ENCODE peak calls at places on chromosomes 4 and X, in ten cellular contexts. One of them, this sample, is unnamed.

GRCh38 chrX:13652256-13653021 is 502 bp upstream of the TCEANC start:
- DNase-seq in HepG2: no peak
- DNase-seq in stomach: no peak
- DNase-seq in lower leg skin: no peak
- DNase-seq in body of pancreas: no peak
- DNase-seq in adrenal gland: no peak
- DNase-seq in IMR-90: peak
- DNase-seq in heart left ventricle: no peak
- DNase-seq in endothelial cell of umbilical vein: peak
- DNase-seq in HCT116: peak
- DNase-seq in this sample: no peak

GRCh38 chrX:34058005-34058404 is 74.1 kb downstream of the FAM47A start:
- DNase-seq in HepG2: no peak
- DNase-seq in stomach: no peak
- DNase-seq in lower leg skin: no peak
- DNase-seq in body of pancreas: no peak
- DNase-seq in adrenal gland: no peak
- DNase-seq in IMR-90: no peak
- DNase-seq in heart left ventricle: no peak
- DNase-seq in endothelial cell of umbilical vein: no peak
- DNase-seq in HCT116: no peak
- DNase-seq in this sample: no peak

GRCh38 chrX:103629295-103630170 is 758 bp downstream of the TCEAL1 start:
- DNase-seq in HepG2: peak
- DNase-seq in stomach: peak
- DNase-seq in lower leg skin: peak
- DNase-seq in body of pancreas: peak
- DNase-seq in adrenal gland: peak
- DNase-seq in IMR-90: peak
- DNase-seq in heart left ventricle: peak
- DNase-seq in endothelial cell of umbilical vein: peak
- DNase-seq in HCT116: no peak
- DNase-seq in this sample: peak

GRCh38 chrX:12722314-12722713 is 68.9 kb upstream of the PRPS2 start:
- DNase-seq in HepG2: no peak
- DNase-seq in stomach: no peak
- DNase-seq in lower leg skin: no peak
- DNase-seq in body of pancreas: no peak
- DNase-seq in adrenal gland: no peak
- DNase-seq in IMR-90: no peak
- DNase-seq in heart left ventricle: no peak
- DNase-seq in endothelial cell of umbilical vein: no peak
- DNase-seq in HCT116: no peak
- DNase-seq in this sample: no peak

GRCh38 chrX:94256396-94256795 is 582.4 kb downstream of the FAM133A start:
- DNase-seq in HepG2: no peak
- DNase-seq in stomach: peak
- DNase-seq in lower leg skin: no peak
- DNase-seq in body of pancreas: peak
- DNase-seq in adrenal gland: no peak
- DNase-seq in IMR-90: no peak
- DNase-seq in heart left ventricle: no peak
- DNase-seq in endothelial cell of umbilical vein: no peak
- DNase-seq in HCT116: no peak
- DNase-seq in this sample: no peak

GRCh38 chrX:14228611-14229010 is 198.9 kb upstream of the GEMIN8 start:
- DNase-seq in HepG2: no peak
- DNase-seq in stomach: no peak
- DNase-seq in lower leg skin: no peak
- DNase-seq in body of pancreas: no peak
- DNase-seq in adrenal gland: no peak
- DNase-seq in IMR-90: no peak
- DNase-seq in heart left ventricle: no peak
- DNase-seq in endothelial cell of umbilical vein: no peak
- DNase-seq in HCT116: no peak
- DNase-seq in this sample: no peak

GRCh38 chr4:159344877-159345276 is 242.0 kb downstream of the RAPGEF2 start:
- DNase-seq in HepG2: no peak
- DNase-seq in stomach: no peak
- DNase-seq in lower leg skin: no peak
- DNase-seq in body of pancreas: no peak
- DNase-seq in adrenal gland: no peak
- DNase-seq in IMR-90: no peak
- DNase-seq in heart left ventricle: no peak
- DNase-seq in endothelial cell of umbilical vein: no peak
- DNase-seq in HCT116: no peak
- DNase-seq in this sample: no peak

GRCh38 chr4:109298279-109299010 is 4.0 kb downstream of the COL25A1 start:
- DNase-seq in HepG2: no peak
- DNase-seq in stomach: no peak
- DNase-seq in lower leg skin: no peak
- DNase-seq in body of pancreas: no peak
- DNase-seq in adrenal gland: no peak
- DNase-seq in IMR-90: no peak
- DNase-seq in heart left ventricle: no peak
- DNase-seq in endothelial cell of umbilical vein: peak
- DNase-seq in HCT116: peak
- DNase-seq in this sample: no peak

GRCh38 chrX:70196961-70197805 is 19.9 kb downstream of the DGAT2L6 start:
- DNase-seq in HepG2: peak
- DNase-seq in stomach: peak
- DNase-seq in lower leg skin: no peak
- DNase-seq in body of pancreas: peak
- DNase-seq in adrenal gland: peak
- DNase-seq in IMR-90: peak
- DNase-seq in heart left ventricle: no peak
- DNase-seq in endothelial cell of umbilical vein: peak
- DNase-seq in HCT116: peak
- DNase-seq in this sample: no peak

GRCh38 chrX:155968106-155968714 is 29.3 kb upstream of the IL9R start:
- DNase-seq in HepG2: no peak
- DNase-seq in stomach: no peak
- DNase-seq in lower leg skin: no peak
- DNase-seq in body of pancreas: no peak
- DNase-seq in adrenal gland: no peak
- DNase-seq in IMR-90: no peak
- DNase-seq in heart left ventricle: no peak
- DNase-seq in endothelial cell of umbilical vein: no peak
- DNase-seq in HCT116: no peak
- DNase-seq in this sample: no peak

GRCh38 chrX:1464282-1465131 is 11.8 kb upstream of the ASMTL start:
- DNase-seq in HepG2: no peak
- DNase-seq in stomach: peak
- DNase-seq in lower leg skin: peak
- DNase-seq in body of pancreas: no peak
- DNase-seq in adrenal gland: no peak
- DNase-seq in IMR-90: no peak
- DNase-seq in heart left ventricle: no peak
- DNase-seq in endothelial cell of umbilical vein: no peak
- DNase-seq in HCT116: no peak
- DNase-seq in this sample: no peak

GRCh38 chrX:151537572-151537971 is 25.9 kb upstream of the PASD1 start:
- DNase-seq in HepG2: peak
- DNase-seq in stomach: no peak
- DNase-seq in lower leg skin: no peak
- DNase-seq in body of pancreas: no peak
- DNase-seq in adrenal gland: no peak
- DNase-seq in IMR-90: no peak
- DNase-seq in heart left ventricle: no peak
- DNase-seq in endothelial cell of umbilical vein: no peak
- DNase-seq in HCT116: no peak
- DNase-seq in this sample: no peak

GRCh38 chrX:151543706-151544105 is 19.8 kb upstream of the PASD1 start:
- DNase-seq in HepG2: peak
- DNase-seq in stomach: no peak
- DNase-seq in lower leg skin: no peak
- DNase-seq in body of pancreas: no peak
- DNase-seq in adrenal gland: no peak
- DNase-seq in IMR-90: no peak
- DNase-seq in heart left ventricle: no peak
- DNase-seq in endothelial cell of umbilical vein: no peak
- DNase-seq in HCT116: no peak
- DNase-seq in this sample: no peak

GRCh38 chrX:151538190-151539122 is 25.0 kb upstream of the PASD1 start:
- DNase-seq in HepG2: peak
- DNase-seq in stomach: no peak
- DNase-seq in lower leg skin: no peak
- DNase-seq in body of pancreas: no peak
- DNase-seq in adrenal gland: no peak
- DNase-seq in IMR-90: no peak
- DNase-seq in heart left ventricle: no peak
- DNase-seq in endothelial cell of umbilical vein: no peak
- DNase-seq in HCT116: no peak
- DNase-seq in this sample: no peak
- TF ChIP-seq POLR2A in HepG2: peak
- TF ChIP-seq POLR2A in stomach: no peak
- TF ChIP-seq POLR2A in lower leg skin: no peak
- TF ChIP-seq POLR2A in body of pancreas: no peak
- TF ChIP-seq POLR2A in adrenal gland: no peak
- TF ChIP-seq POLR2A in IMR-90: no peak
- TF ChIP-seq POLR2A in heart left ventricle: no peak
- TF ChIP-seq POLR2A in endothelial cell of umbilical vein: no peak
- TF ChIP-seq POLR2A in HCT116: no peak
- TF ChIP-seq POLR2A in this sample: no peak

DNA sequence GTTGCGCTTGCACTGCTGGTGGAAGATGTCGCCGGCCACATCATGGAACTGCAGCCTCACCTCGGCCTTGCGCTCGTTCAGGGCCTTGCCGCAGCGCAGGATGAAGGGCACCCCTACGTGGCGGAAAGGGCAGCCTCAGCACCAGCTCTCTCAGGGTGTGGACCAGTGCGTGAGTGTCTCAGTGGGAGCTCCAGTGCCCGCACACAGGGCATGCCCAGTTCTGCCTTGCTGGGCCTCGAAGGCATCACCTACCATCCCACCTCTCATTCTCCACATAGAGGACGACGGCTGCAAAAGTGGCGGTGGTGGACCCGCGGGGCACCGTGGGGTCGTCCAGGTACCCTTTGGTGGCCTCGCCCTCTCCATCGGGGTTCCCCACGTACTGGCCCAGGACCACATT is 14.0 kb downstream of the G6PD start:
- DNase-seq in HepG2: no peak
- DNase-seq in stomach: no peak
- DNase-seq in lower leg skin: no peak
- DNase-seq in body of pancreas: no peak
- DNase-seq in adrenal gland: no peak
- DNase-seq in IMR-90: no peak
- DNase-seq in heart left ventricle: no peak
- DNase-seq in endothelial cell of umbilical vein: no peak
- DNase-seq in HCT116: no peak
- DNase-seq in this sample: no peak
- TF ChIP-seq POLR2A in HepG2: no peak
- TF ChIP-seq POLR2A in stomach: no peak
- TF ChIP-seq POLR2A in lower leg skin: no peak
- TF ChIP-seq POLR2A in body of pancreas: no peak
- TF ChIP-seq POLR2A in adrenal gland: no peak
- TF ChIP-seq POLR2A in IMR-90: no peak
- TF ChIP-seq POLR2A in heart left ventricle: no peak
- TF ChIP-seq POLR2A in endothelial cell of umbilical vein: no peak
- TF ChIP-seq POLR2A in HCT116: no peak
- TF ChIP-seq POLR2A in this sample: no peak

GRCh38 chr4:26320453-26321325 is at the start of gene RBPJ:
- DNase-seq in HepG2: peak
- DNase-seq in stomach: peak
- DNase-seq in lower leg skin: peak
- DNase-seq in body of pancreas: peak
- DNase-seq in adrenal gland: peak
- DNase-seq in IMR-90: peak
- DNase-seq in heart left ventricle: peak
- DNase-seq in endothelial cell of umbilical vein: peak
- DNase-seq in HCT116: peak
- DNase-seq in this sample: peak
- TF ChIP-seq POLR2A in HepG2: peak
- TF ChIP-seq POLR2A in stomach: no peak
- TF ChIP-seq POLR2A in lower leg skin: no peak
- TF ChIP-seq POLR2A in body of pancreas: peak
- TF ChIP-seq POLR2A in adrenal gland: peak
- TF ChIP-seq POLR2A in IMR-90: peak
- TF ChIP-seq POLR2A in heart left ventricle: no peak
- TF ChIP-seq POLR2A in endothelial cell of umbilical vein: peak
- TF ChIP-seq POLR2A in HCT116: peak
- TF ChIP-seq POLR2A in this sample: peak

GRCh38 chr4:140947507-140947906 is 185.8 kb downstream of the RNF150 start:
- DNase-seq in HepG2: no peak
- DNase-seq in stomach: no peak
- DNase-seq in lower leg skin: no peak
- DNase-seq in body of pancreas: no peak
- DNase-seq in adrenal gland: peak
- DNase-seq in IMR-90: no peak
- DNase-seq in heart left ventricle: no peak
- DNase-seq in endothelial cell of umbilical vein: peak
- DNase-seq in HCT116: no peak
- DNase-seq in this sample: no peak

GRCh38 chr4:140940589-140940988 is 184.4 kb upstream of the TBC1D9 start:
- DNase-seq in HepG2: no peak
- DNase-seq in stomach: no peak
- DNase-seq in lower leg skin: no peak
- DNase-seq in body of pancreas: no peak
- DNase-seq in adrenal gland: no peak
- DNase-seq in IMR-90: no peak
- DNase-seq in heart left ventricle: no peak
- DNase-seq in endothelial cell of umbilical vein: no peak
- DNase-seq in HCT116: no peak
- DNase-seq in this sample: no peak

GRCh38 chr4:140944539-140944938 is 188.4 kb upstream of the TBC1D9 start:
- DNase-seq in HepG2: no peak
- DNase-seq in stomach: no peak
- DNase-seq in lower leg skin: no peak
- DNase-seq in body of pancreas: no peak
- DNase-seq in adrenal gland: no peak
- DNase-seq in IMR-90: peak
- DNase-seq in heart left ventricle: no peak
- DNase-seq in endothelial cell of umbilical vein: no peak
- DNase-seq in HCT116: no peak
- DNase-seq in this sample: no peak

GRCh38 chr4:140943486-140943885 is 187.3 kb upstream of the TBC1D9 start:
- DNase-seq in HepG2: no peak
- DNase-seq in stomach: no peak
- DNase-seq in lower leg skin: no peak
- DNase-seq in body of pancreas: no peak
- DNase-seq in adrenal gland: no peak
- DNase-seq in IMR-90: peak
- DNase-seq in heart left ventricle: no peak
- DNase-seq in endothelial cell of umbilical vein: no peak
- DNase-seq in HCT116: no peak
- DNase-seq in this sample: no peak

GRCh38 chr4:140943887-140944515 is 187.8 kb upstream of the TBC1D9 start:
- DNase-seq in HepG2: no peak
- DNase-seq in stomach: no peak
- DNase-seq in lower leg skin: no peak
- DNase-seq in body of pancreas: no peak
- DNase-seq in adrenal gland: no peak
- DNase-seq in IMR-90: peak
- DNase-seq in heart left ventricle: no peak
- DNase-seq in endothelial cell of umbilical vein: no peak
- DNase-seq in HCT116: no peak
- DNase-seq in this sample: no peak
- TF ChIP-seq POLR2A in HepG2: no peak
- TF ChIP-seq POLR2A in stomach: no peak
- TF ChIP-seq POLR2A in lower leg skin: no peak
- TF ChIP-seq POLR2A in body of pancreas: no peak
- TF ChIP-seq POLR2A in adrenal gland: no peak
- TF ChIP-seq POLR2A in IMR-90: no peak
- TF ChIP-seq POLR2A in heart left ventricle: no peak
- TF ChIP-seq POLR2A in endothelial cell of umbilical vein: no peak
- TF ChIP-seq POLR2A in HCT116: no peak
- TF ChIP-seq POLR2A in this sample: no peak